ENCODE peak calls at places on chromosomes 3 and 15, in five cellular contexts. P is stimulated activated CD4-positive, alpha-beta T cell treated with anti-CD3 and anti-CD28 coated beads, Interleukin-12 subunit alpha, Interleukin-12 subunit beta, amount 100 ng/mL, for 48 hours; K is cardiac muscle cell; M is HT1080; F is NCI-H1436. I is an unnamed sample.

GRCh38 chr3:15327941-15328340 is 4.4 kb downstream of the SH3BP5 start:
- DNase-seq in K (no peak), M (peak), P (no peak), F (peak), I (no peak)

GRCh38 chr3:189508784-189509489 is 122.3 kb upstream of the TP63 start:
- DNase-seq in P (no peak), K (no peak), M (no peak), F (no peak), I (no peak)

GRCh38 chr3:134852893-134853351 is 57.9 kb downstream of the EPHB1 start:
- DNase-seq in P (no peak), F (no peak), M (no peak), K (no peak), I (no peak)

GRCh38 chr3:106425021-106425420 is 556.2 kb upstream of the CBLB start:
- DNase-seq in F (no peak), P (no peak), M (no peak), K (peak), I (no peak)

GRCh38 chr3:30779686-30780287 is 114.7 kb downstream of the GADL1 start:
- DNase-seq in P (no peak), F (no peak), M (peak), K (peak), I (peak)

GRCh38 chr3:125587039-125587664 is 8.1 kb downstream of the OSBPL11 start:
- DNase-seq in K (peak), M (no peak), P (no peak), F (no peak), I (peak)

GRCh38 chr3:15768421-15769255 is 29.1 kb downstream of the ANKRD28 start:
- DNase-seq in F (no peak), K (peak), P (no peak), M (peak), I (peak)

GRCh38 chr3:131491084-131491483 is 11.7 kb downstream of the MRPL3 start:
- DNase-seq in F (no peak), P (no peak), K (no peak), M (no peak), I (no peak)

GRCh38 chr15:44492672-44493071 is 44.3 kb upstream of the EIF3J start:
- DNase-seq in K (no peak), M (no peak), F (no peak), P (no peak), I (no peak)

I was measured in foreskin keratinocyte.